ENCODE peak calls at places on chromosomes 4 and X, in six cellular contexts. N is mesendoderm, D is H1, B is IMR-90, I is neuronal stem cell, E is H9. Z is an unnamed sample.

GRCh38 chr4:41791557-41791956 is 43.0 kb upstream of the PHOX2B start:
- DNase-seq in N (peak), D (no peak), B (no peak), I (no peak), E (no peak), Z (no peak)

GRCh38 chr4:16229604-16230003 is 3.3 kb upstream of the TAPT1 start:
- DNase-seq in N (no peak), D (no peak), B (no peak), I (no peak), E (no peak), Z (no peak)

GRCh38 chrX:42943051-42943450 is 165.1 kb upstream of the PPP1R2C start:
- DNase-seq in N (no peak), D (no peak), B (no peak), I (no peak), E (no peak), Z (no peak)

GRCh38 chr4:182768821-182769220 is 148.4 kb downstream of the DCTD start:
- DNase-seq in N (no peak), D (no peak), B (peak), I (no peak), E (no peak), Z (no peak)

GRCh38 chr4:907103-907400 is 25.1 kb downstream of the GAK start:
- DNase-seq in N (no peak), D (no peak), B (no peak), I (no peak), E (no peak), Z (no peak)

GRCh38 chrX:42524374-42524773 is 253.6 kb downstream of the PPP1R2C start:
- DNase-seq in N (no peak), D (no peak), B (peak), I (no peak), E (no peak), Z (no peak)

GRCh38 chr4:29717658-29718057 is 1002.5 kb upstream of the PCDH7 start:
- DNase-seq in N (no peak), D (no peak), B (peak), I (no peak), E (no peak), Z (no peak)

GRCh38 chrX:8341814-8342590 is 122.6 kb upstream of the VCX3B start:
- DNase-seq in N (no peak), D (no peak), B (no peak), I (no peak), E (no peak), Z (no peak)

GRCh38 chr4:79050521-79050880 is 111.3 kb upstream of the PAQR3 start:
- DNase-seq in N (peak), D (no peak), B (no peak), I (no peak), E (no peak), Z (no peak)

GRCh38 chrX:15373986-15374385 is 10.2 kb downstream of the VEGFD start:
- DNase-seq in N (no peak), D (no peak), B (peak), I (no peak), E (no peak), Z (no peak)
- H2AK5ac ChIP-seq in N (no peak), D (no peak), B (no peak), I (no peak), E (no peak), Z (no peak)

GRCh38 chrX:48575642-48576041 is 1.4 kb downstream of the RBM3 start:
- DNase-seq in N (no peak), D (no peak), B (no peak), I (no peak), E (no peak), Z (no peak)

GRCh38 chrX:48576108-48576507 is 1.8 kb downstream of the RBM3 start:
- DNase-seq in N (no peak), D (no peak), B (no peak), I (no peak), E (no peak), Z (no peak)

GRCh38 chrX:48569958-48570357 is 4.3 kb upstream of the RBM3 start:
- DNase-seq in N (no peak), D (no peak), B (peak), I (no peak), E (no peak), Z (no peak)

GRCh38 chrX:48574270-48575266 is at the start of gene RBM3:
- DNase-seq in N (peak), D (peak), B (peak), I (peak), E (peak), Z (peak)

GRCh38 chrX:48573690-48574269 is 504 bp upstream of the RBM3 start:
- DNase-seq in N (no peak), D (no peak), B (no peak), I (peak), E (no peak), Z (peak)
- H2AK5ac ChIP-seq in N (peak), D (no peak), B (peak), I (no peak), E (no peak), Z (peak)

GRCh38 chrX:136170109-136170800 is 22.9 kb downstream of the FHL1 start:
- DNase-seq in N (peak), D (no peak), B (peak), I (no peak), E (no peak), Z (no peak)
- H2AK5ac ChIP-seq in N (no peak), D (peak), B (peak), I (no peak), E (no peak), Z (no peak)

DNA sequence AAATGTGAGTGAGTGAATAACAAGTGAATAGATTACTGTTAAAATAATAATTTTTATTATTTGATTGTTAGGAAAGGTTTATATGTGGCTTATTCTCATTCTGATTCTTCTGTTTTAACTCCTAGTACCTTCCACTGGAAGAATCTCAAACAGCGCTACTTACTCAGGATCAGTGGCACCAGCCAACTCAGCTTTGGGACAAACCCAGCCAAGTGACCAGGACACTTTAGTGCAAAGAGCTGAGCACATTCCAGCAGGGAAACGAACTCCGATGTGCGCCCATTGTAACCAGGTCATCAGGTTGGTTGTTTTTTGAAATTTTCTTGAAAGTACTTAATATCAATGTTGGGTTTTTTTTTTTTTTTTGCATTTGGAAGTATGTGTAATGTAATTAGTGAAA is 117.6 kb upstream of the BMPR1B start:
- DNase-seq in N (no peak), D (no peak), B (no peak), I (no peak), E (no peak), Z (no peak)
- H2AK5ac ChIP-seq in N (no peak), D (no peak), B (no peak), I (no peak), E (no peak), Z (no peak)

GRCh38 chr4:159175165-159175988 is 72.5 kb downstream of the RAPGEF2 start:
- DNase-seq in N (peak), D (peak), B (peak), I (peak), E (peak), Z (peak)
- H2AK5ac ChIP-seq in N (no peak), D (peak), B (peak), I (no peak), E (no peak), Z (no peak)

DNA sequence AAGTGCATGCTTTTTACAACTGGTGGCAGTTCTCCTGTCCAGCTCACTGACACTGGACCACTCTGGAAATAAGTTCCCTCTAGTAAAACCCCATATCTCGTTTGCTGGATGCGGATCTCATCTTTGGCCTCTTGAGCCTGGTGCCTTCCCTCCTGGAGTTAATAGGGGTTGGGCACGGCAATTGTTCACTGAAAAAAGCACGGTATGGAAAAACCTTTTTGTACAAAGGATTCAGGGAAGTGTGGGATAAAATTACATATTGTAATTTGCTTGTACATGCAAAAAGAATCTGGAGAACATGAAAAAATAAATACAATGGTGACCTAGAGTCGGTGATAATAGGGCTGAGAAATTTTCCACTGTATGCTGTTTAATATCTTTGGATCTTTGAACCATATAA is 30.6 kb downstream of the TBC1D9 start:
- DNase-seq in N (no peak), D (no peak), B (no peak), I (no peak), E (no peak), Z (no peak)
- H2AK5ac ChIP-seq in N (no peak), D (no peak), B (no peak), I (no peak), E (no peak), Z (no peak)

GRCh38 chr4:99062120-99062519 is 26.5 kb downstream of the ADH5 start:
- DNase-seq in N (no peak), D (no peak), B (peak), I (no peak), E (no peak), Z (no peak)

GRCh38 chr4:99059550-99059949 is 29.0 kb downstream of the ADH5 start:
- DNase-seq in N (no peak), D (no peak), B (no peak), I (no peak), E (no peak), Z (no peak)

GRCh38 chr4:99058228-99058627 is 30.4 kb downstream of the ADH5 start:
- DNase-seq in N (no peak), D (no peak), B (no peak), I (no peak), E (no peak), Z (no peak)

DNA sequence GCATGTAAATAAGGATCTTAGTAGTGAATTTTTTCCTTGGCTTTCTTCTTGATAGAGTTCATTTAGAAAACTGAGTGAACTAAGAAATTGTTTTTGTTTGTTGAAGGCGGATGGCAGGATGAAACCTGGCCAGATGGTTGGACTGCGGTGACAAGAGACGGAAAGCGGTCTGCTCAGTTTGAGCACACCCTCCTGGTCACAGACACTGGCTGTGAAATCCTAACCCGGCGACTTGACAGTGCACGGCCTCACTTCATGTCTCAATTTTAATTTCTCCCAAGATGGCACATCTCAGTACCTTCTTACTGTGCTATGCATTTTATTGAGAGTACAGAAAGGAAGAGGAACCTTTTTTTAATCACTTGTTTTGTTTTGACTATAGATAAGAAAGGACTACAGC is 27.5 kb downstream of the ADH5 start:
- DNase-seq in N (no peak), D (no peak), B (no peak), I (no peak), E (no peak), Z (no peak)
- H2AK5ac ChIP-seq in N (no peak), D (no peak), B (peak), I (no peak), E (no peak), Z (no peak)

DNA sequence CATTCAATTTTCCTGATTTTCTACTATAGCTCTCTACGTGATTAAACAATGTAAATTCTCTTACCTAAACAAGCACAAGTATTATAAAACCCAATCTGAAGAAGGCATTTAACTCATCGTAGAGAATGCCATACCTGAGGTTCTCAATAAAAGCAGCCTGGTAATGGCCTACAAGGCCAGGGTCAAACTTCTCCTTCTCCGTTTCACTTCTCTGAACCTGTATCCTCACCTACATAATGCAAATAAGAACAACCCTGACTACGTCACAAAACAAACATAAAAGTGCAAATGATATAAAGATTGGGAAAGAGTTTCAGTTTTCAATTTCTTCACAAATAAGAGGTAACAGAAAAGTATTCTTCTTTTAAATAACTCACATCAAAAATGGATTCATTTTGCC is 55.6 kb upstream of the STS start:
- DNase-seq in N (no peak), D (no peak), B (no peak), I (no peak), E (no peak), Z (no peak)
- H2AK5ac ChIP-seq in N (no peak), D (no peak), B (no peak), I (no peak), E (no peak), Z (no peak)

DNA sequence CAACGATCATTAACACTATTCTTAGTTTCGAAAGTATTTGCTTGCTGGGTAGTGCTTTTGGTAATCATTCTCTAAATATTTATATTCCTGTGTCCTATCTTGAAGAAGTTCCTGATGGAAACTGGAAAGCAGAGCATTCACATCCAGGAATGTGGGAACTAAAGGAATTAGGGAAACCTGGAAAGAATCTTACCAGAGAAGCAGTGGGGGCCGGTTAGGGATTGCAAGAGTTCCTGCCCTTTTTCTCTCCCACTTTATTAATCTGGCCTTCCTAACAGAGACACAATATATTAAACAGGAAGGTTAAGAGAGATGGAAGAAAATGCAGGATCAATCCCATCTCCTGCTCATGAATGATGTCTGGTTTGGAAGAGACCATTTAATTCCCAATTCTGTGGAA is 52.1 kb downstream of the C4orf51 start:
- DNase-seq in N (peak), D (no peak), B (no peak), I (no peak), E (no peak), Z (no peak)
- H2AK5ac ChIP-seq in N (peak), D (no peak), B (peak), I (no peak), E (no peak), Z (no peak)

Z was measured in trophoblast cell.